ENCODE peak calls at places on chromosomes 12 and 14, in seven cellular contexts. B, J, T, G, U, S and L are unnamed samples.

GRCh38 chr12:111180830-111181726 is 187.8 kb downstream of the PHETA1 start:
- DNase-seq in G (no peak), J (no peak), S (no peak), B (no peak), T (peak; percentile 83), U (peak; percentile 8), L (no peak)

GRCh38 chr12:71556881-71557280 is 106.8 kb downstream of the ZFC3H1 start:
- DNase-seq in G (peak; percentile 18), T (no peak), U (no peak), B (peak; percentile 72), J (peak; percentile 55), S (no peak), L (peak; percentile 30)

GRCh38 chr12:108401964-108402363 is 62.9 kb upstream of the CMKLR1 start:
- DNase-seq in S (no peak), U (no peak), J (no peak), T (no peak), B (no peak), G (no peak), L (no peak)

GRCh38 chr12:124097681-124098080 is 124.7 kb downstream of the ZNF664 start:
- DNase-seq in S (no peak), U (no peak), T (no peak), B (no peak), J (no peak), G (no peak), L (no peak)

GRCh38 chr14:29529418-29529817 is 398.2 kb downstream of the PRKD1 start:
- DNase-seq in G (peak; percentile 17), B (no peak), U (peak; percentile 14), J (no peak), S (no peak), T (peak; percentile 2), L (peak; percentile 79)

GRCh38 chr12:116346751-116347150 is 69.3 kb upstream of the MED13L start:
- DNase-seq in G (no peak), J (no peak), U (peak; percentile 66), T (no peak), B (peak; percentile 58), S (no peak), L (no peak)

GRCh38 chr14:22497144-22497423 is 91.9 kb downstream of the DAD1 start:
- DNase-seq in J (no peak), U (no peak), B (no peak), T (no peak), S (no peak), G (no peak), L (no peak)

GRCh38 chr14:55976619-55977018 is 141.6 kb upstream of the PELI2 start:
- DNase-seq in G (no peak), S (no peak), J (no peak), U (no peak), B (no peak), T (no peak), L (no peak)

GRCh38 chr12:4121506-4122020 is 152.0 kb upstream of the CCND2 start:
- DNase-seq in S (no peak), B (no peak), T (no peak), G (no peak), U (no peak), J (no peak), L (no peak)

GRCh38 chr12:88753074-88753473 is 172.8 kb upstream of the KITLG start:
- DNase-seq in U (no peak), B (no peak), T (no peak), S (no peak), J (no peak), G (no peak), L (no peak)

GRCh38 chr12:71694099-71694820 is 8.4 kb downstream of the TMEM19 start:
- DNase-seq in U (no peak), S (peak; percentile 79), G (no peak), J (no peak), B (no peak), T (no peak), L (no peak)

GRCh38 chr12:33245459-33245858 is 194.2 kb downstream of the SYT10 start:
- DNase-seq in T (no peak), U (no peak), B (no peak), G (no peak), J (no peak), S (no peak), L (no peak)

DNA sequence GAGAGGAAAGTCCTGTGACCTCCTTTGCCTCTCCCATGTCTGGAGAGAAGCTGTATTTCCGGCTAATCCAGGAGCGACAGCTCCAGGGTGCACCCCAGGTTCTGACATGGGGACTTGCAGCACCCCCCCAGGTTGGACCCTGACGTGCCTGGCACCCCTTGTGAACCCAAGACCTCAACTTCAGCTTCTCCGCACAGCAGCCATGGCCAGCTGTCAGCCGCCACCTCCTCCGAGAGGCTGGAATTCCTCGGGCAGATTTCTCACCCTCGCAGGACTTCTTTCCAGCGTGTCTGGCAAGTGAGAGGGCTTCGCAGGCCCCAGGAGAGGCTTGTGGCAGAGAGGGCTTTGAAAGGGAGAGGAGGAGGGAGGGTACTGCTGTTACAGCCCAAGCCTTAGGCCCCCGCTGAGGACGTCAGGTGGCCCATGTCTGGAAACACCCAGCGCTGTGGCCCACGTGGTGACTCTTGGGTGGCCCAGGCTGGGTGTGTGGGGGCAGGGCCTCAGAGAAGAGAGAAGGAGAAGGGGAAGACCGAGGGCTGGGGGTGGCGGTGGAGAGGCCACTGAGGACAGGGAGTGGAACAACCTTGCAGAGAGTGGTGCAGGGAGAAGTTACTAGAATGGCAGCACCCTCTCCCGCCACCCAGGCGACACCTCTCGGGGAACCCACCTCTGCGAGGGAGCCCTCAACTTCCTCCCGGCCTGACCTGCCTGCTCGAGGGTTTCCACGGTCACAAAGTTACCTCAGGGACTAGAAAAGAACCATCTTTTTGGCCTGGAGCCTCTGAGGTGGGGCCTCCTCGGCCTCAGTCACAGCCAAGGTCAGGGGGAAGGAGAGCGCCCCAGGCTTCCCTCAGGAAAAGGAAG is 11.6 kb upstream of the RPS6KL1 start:
- DNase-seq in G (no peak), J (no peak), S (no peak), U (no peak), T (no peak), B (no peak), L (peak; percentile 30)
- H3K4me2 ChIP-seq in G (peak overlapping the region; percentile 33), J (no peak overlapping the region), S (no peak overlapping the region), U (no peak overlapping the region), T (no peak overlapping the region), B (no peak overlapping the region), L (no peak overlapping the region)

GRCh38 chr12:104763163-104763805 is 194.8 kb downstream of the SLC41A2 start:
- DNase-seq in T (no peak), S (no peak), U (peak; percentile 19), J (no peak), G (no peak), B (no peak), L (no peak)
- TF ChIP-seq REST in T (no peak), S (no peak), U (no peak), J (no peak), G (no peak), B (no peak), L (no peak)

GRCh38 chr14:74610866-74611671 is 968 bp downstream of the LTBP2 start:
- DNase-seq in U (no peak), S (no peak), G (no peak), B (no peak), T (no peak), J (no peak), L (peak; percentile 65)
- H3K4me2 ChIP-seq in U (no peak overlapping the region), S (no peak overlapping the region), G (peak overlapping the region; percentile 80), B (peak overlapping the region; percentile 86), T (peak overlapping the region; percentile 93), J (no peak overlapping the region), L (peak overlapping the region; percentile 95)

GRCh38 chr12:68237523-68238070 is 12.0 kb upstream of the IL26 start:
- DNase-seq in S (no peak), T (no peak), U (no peak), G (no peak), J (no peak), B (no peak), L (no peak)
- TF ChIP-seq REST in S (no peak), T (no peak), U (no peak), G (no peak), J (no peak), B (no peak), L (no peak)

DNA sequence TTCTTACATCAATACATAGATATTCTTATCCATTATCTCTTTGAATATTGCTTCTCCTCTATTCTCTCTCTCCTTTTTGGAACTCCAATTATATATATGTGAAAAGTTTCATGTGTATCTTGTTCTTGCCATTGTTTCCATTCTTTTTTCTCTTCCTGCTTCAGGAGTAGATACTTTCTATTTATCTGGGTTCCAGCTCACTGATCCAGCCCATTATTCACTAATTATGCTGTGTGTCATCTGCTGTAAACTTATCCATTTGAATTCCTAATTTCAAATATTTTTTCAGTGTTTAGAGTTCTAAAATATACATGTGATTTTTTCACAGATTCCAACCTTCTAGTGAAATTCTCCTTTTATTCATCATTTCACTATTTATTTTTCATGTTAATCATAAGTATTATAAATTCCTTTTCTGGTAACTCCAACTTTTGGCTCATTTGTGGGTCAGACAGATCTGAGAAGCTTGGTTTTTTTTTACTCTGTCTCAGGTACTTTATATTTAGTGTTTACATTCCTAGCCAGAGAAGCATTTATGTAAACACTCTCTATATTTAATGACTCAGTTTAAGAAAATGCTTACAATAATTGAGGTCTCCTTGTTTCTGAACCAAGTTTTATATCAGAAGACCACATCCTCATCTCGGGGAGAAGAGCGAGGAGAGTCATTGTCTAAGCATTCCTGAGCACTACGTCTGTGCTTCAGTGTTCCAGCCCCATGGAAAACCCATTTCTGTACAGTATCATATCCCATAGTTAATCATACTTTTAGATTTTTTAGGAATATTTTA is 15.9 kb upstream of the AMIGO2 start:
- DNase-seq in G (no peak), U (no peak), T (no peak), B (peak; percentile 91), S (no peak), J (no peak), L (no peak)
- H3K4me2 ChIP-seq in G (no peak overlapping the region), U (no peak overlapping the region), T (peak overlapping the region; percentile 2), B (peak overlapping the region; percentile 70), S (no peak overlapping the region), J (no peak overlapping the region), L (no peak overlapping the region)

DNA sequence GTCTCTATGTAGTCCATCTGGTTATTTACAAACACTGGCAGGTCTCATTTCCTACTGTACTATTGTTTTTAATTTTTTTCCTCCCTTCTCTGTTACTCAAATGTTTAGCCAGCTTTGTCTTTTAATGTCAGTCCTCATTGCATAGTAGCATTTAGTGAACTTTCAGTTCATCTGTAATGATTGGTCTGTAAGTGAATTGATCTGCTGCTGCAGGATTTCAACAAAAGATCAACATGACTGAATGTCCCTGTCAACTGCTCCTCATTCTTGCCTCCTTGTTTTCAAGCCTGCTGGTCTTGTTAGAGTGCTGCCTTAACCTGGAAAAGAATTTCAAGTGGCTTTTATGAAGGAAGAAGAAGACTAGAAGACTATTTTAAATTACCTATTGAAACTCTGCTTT is 19.3 kb upstream of the AVPR1A start:
- DNase-seq in G (no peak), U (no peak), B (no peak), S (no peak), T (no peak), J (no peak), L (no peak)
- TF ChIP-seq REST in G (no peak), U (no peak), B (no peak), S (no peak), T (no peak), J (no peak), L (no peak)

GRCh38 chr12:47768323-47768811 is 4.7 kb upstream of the SLC48A1 start:
- DNase-seq in G (peak; percentile 86), U (peak; percentile 25), J (no peak), S (no peak), T (no peak), B (peak; percentile 51), L (peak; percentile 62)
- H3K4me2 ChIP-seq in G (no peak overlapping the region), U (peak overlapping the region; percentile 43), J (peak overlapping the region; percentile 60), S (no peak overlapping the region), T (no peak overlapping the region), B (peak overlapping the region; percentile 39), L (peak overlapping the region; percentile 8)